ENCODE peak calls at places on chromosomes 5 and 9, in five cellular contexts. S is GM12878, R is HepG2, B is K562, O is H1. Y is an unnamed sample.

GRCh38 chr5:154642499-154643245 is 112.5 kb upstream of the LARP1 start:
- DNase-seq in S (no peak), R (peak; percentile 37), B (peak; percentile 45), O (no peak), Y (peak; percentile 16)

GRCh38 chr5:32132757-32133156 is 41.4 kb downstream of the GOLPH3 start:
- DNase-seq in S (no peak), R (no peak), B (no peak), O (no peak), Y (no peak)

GRCh38 chr5:59698774-59699173 is 194.8 kb downstream of the PDE4D start:
- DNase-seq in S (no peak), R (no peak), B (no peak), O (no peak), Y (no peak)

GRCh38 chr9:22117511-22118388 is 108.6 kb upstream of the CDKN2B start:
- DNase-seq in S (no peak), R (peak; percentile 57), B (no peak), O (peak; percentile 49), Y (no peak)

GRCh38 chr5:60810438-60811085 is 33.5 kb downstream of the ELOVL7 start:
- DNase-seq in S (no peak), R (peak; percentile 61), B (no peak), O (no peak), Y (no peak)

GRCh38 chr5:51657340-51658240 is 274.3 kb downstream of the ISL1 start:
- DNase-seq in S (no peak), R (no peak), B (no peak), O (no peak), Y (no peak)

GRCh38 chr5:59769832-59770231 is 123.7 kb downstream of the PDE4D start:
- DNase-seq in S (no peak), R (no peak), B (no peak), O (no peak), Y (no peak)

GRCh38 chr5:154779105-154779504 is 23.9 kb downstream of the LARP1 start:
- DNase-seq in S (no peak), R (peak; percentile 77), B (no peak), O (no peak), Y (peak; percentile 57)

GRCh38 chr9:27618066-27618465 is 44.8 kb upstream of the C9orf72 start:
- DNase-seq in S (no peak), R (no peak), B (no peak), O (no peak), Y (no peak)

GRCh38 chr9:127136081-127136879 is 13.8 kb upstream of the ANGPTL2 start:
- DNase-seq in S (no peak), R (no peak), B (no peak), O (no peak), Y (no peak)

GRCh38 chr9:15422355-15423327 is at the start of gene SNAPC3:
- DNase-seq in S (peak; percentile 81), R (peak; percentile 88), B (peak; percentile 76), O (peak; percentile 95), Y (peak; percentile 83)

GRCh38 chr9:89814340-89815040 is 209.7 kb downstream of the GADD45G start:
- DNase-seq in S (no peak), R (no peak), B (no peak), O (no peak), Y (no peak)

GRCh38 chr5:151150484-151151262 is 6.9 kb downstream of the ANXA6 start:
- DNase-seq in S (peak; percentile 50), R (no peak), B (no peak), O (no peak), Y (no peak)

GRCh38 chr5:78720234-78720985 is 71.8 kb upstream of the LHFPL2 start:
- DNase-seq in S (no peak), R (no peak), B (no peak), O (no peak), Y (no peak)

DNA sequence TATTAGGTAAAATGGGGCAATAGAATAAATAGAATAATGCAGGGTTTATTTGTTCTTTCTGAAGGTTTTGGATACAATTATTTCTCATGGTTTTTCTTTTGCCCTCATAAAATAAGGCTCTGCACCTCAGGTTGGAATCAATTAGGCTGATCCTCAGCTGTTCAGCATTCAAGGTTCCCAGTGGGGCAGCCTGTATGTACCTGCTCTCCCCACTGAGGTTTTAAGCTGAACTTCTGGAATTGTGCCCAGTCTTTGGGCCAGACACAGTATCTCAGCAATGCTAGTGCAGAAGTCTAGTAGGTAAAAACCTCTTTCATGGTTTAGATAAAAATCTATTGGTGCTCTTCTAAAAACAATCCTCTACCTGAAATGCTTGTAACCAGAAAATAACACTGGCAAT is 98.0 kb downstream of the EDIL3 start:
- DNase-seq in S (no peak), R (no peak), B (no peak), O (no peak), Y (no peak)
- H3K4me1 ChIP-seq in S (no peaks in the 10 kb centered on the region), R (no peaks in the 10 kb centered on the region), B (no peaks in the 10 kb centered on the region), O (peaks cover 4% of the 10 kb centered on the region), Y (peaks cover 8% of the 10 kb centered on the region)

GRCh38 chr5:107565791-107566536 is 104.8 kb downstream of the EFNA5 start:
- DNase-seq in S (no peak), R (no peak), B (no peak), O (no peak), Y (no peak)
- TF ChIP-seq SRF in S (no peak), R (no peak), B (no peak), O (no peak), Y (no peak)

DNA sequence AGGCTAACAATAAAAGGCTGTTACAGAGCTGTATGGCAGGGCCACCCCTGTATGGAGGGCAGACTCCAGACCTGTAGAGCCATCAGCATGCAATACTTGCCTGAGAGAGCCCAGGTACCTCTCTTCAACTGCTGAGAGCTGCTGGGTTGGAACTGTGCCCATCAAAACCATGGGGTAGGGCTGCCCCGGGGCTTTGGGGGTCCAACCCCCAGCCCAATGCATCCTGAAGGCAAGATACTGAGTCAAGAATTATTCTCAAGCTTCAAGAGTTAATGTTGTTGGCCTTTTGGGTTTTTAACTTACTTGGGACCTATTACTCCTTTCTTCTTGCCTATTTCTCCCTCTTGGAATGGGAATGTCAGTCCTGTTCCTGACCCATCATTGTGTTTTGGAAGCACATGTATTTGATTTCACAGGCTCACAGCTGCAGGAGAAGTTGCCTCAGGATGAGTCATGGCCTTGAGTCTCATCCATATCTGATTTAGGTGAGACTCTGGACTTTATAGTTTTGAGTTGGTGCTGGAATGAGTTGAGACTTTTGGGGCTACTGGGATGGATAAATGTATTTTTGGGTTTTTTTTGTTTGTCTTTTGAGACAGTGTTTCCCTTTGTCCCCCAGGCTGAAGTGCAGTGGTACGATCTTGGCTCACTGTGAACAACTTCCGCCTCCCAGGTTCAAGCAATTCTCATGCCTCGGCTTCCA is 21.0 kb upstream of the CDK7 start:
- DNase-seq in S (no peak), R (peak; percentile 81), B (no peak), O (no peak), Y (no peak)
- TF ChIP-seq JUND in S (no peak), R (peak; percentile 40), B (peak; percentile 97), O (no peak), Y (no peak)

GRCh38 chr5:14428302-14429081 is 153.1 kb upstream of the OTULINL start:
- DNase-seq in S (no peak), R (no peak), B (no peak), O (no peak), Y (no peak)

GRCh38 chr5:14425581-14425980 is 156.0 kb upstream of the OTULINL start:
- DNase-seq in S (no peak), R (no peak), B (no peak), O (no peak), Y (no peak)

GRCh38 chr5:14426521-14426920 is 155.1 kb upstream of the OTULINL start:
- DNase-seq in S (no peak), R (no peak), B (no peak), O (no peak), Y (no peak)

GRCh38 chr5:14429614-14430013 is 152.0 kb upstream of the OTULINL start:
- DNase-seq in S (no peak), R (no peak), B (no peak), O (no peak), Y (no peak)

GRCh38 chr5:14429102-14429501 is 152.5 kb upstream of the OTULINL start:
- DNase-seq in S (no peak), R (no peak), B (no peak), O (no peak), Y (no peak)
- H3K4me1 ChIP-seq in S (no peaks in the 10 kb centered on the region), R (no peaks in the 10 kb centered on the region), B (no peaks in the 10 kb centered on the region), O (peaks cover 3% of the 10 kb centered on the region), Y (no peaks in the 10 kb centered on the region)

DNA sequence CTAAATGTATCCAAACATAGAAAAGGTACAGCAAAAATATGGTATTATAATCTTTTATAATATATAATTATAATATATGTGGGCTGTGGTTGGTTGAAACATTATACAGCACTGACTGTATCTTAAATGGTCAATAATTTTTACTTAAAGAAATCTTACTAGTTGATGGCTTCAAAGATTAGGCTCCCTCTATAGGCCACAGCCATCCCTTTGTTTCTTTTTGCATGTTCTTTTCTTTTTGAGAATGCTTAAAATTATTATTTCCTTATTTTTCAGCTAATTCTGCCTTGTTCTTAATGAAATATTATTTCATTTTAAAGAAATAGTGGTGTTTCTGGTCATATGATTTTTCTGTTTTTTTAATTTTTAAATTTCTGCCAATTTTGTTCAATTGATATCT is 128.5 kb downstream of the MAST4 start:
- DNase-seq in S (no peak), R (no peak), B (no peak), O (no peak), Y (no peak)
- TF ChIP-seq SRF in S (no peak), R (no peak), B (no peak), O (no peak), Y (no peak)

GRCh38 chr9:132605387-132605786 is 23.0 kb downstream of the BARHL1 start:
- DNase-seq in S (no peak), R (no peak), B (no peak), O (no peak), Y (no peak)

GRCh38 chr9:132609184-132609583 is 26.8 kb downstream of the BARHL1 start:
- DNase-seq in S (no peak), R (no peak), B (no peak), O (no peak), Y (no peak)

GRCh38 chr9:132610661-132611060 is 28.3 kb downstream of the BARHL1 start:
- DNase-seq in S (no peak), R (no peak), B (no peak), O (no peak), Y (no peak)

GRCh38 chr9:132614324-132614723 is 31.9 kb downstream of the BARHL1 start:
- DNase-seq in S (no peak), R (no peak), B (no peak), O (no peak), Y (no peak)

DNA sequence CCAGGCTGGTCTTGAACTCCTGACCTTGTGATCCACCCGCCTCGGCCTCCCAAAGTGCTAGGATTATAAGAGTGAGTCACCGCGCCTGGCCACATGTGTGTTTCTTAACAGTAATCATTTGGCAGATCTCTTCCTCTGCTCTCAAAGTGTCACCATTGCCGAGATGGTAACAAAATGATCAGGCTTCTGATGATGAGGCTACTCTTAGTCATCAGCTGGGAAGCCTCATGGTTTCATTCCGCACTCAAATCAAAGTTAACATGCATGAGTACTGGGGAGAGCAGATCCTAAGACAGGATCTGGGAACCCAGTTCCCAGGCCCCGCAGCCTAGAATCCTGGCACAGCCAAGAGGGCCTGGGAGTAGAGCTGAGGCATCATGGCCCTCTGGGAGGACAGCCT is 27.4 kb downstream of the BARHL1 start:
- DNase-seq in S (no peak), R (no peak), B (no peak), O (no peak), Y (no peak)
- TF ChIP-seq JUND in S (no peak), R (no peak), B (no peak), O (no peak), Y (no peak)

DNA sequence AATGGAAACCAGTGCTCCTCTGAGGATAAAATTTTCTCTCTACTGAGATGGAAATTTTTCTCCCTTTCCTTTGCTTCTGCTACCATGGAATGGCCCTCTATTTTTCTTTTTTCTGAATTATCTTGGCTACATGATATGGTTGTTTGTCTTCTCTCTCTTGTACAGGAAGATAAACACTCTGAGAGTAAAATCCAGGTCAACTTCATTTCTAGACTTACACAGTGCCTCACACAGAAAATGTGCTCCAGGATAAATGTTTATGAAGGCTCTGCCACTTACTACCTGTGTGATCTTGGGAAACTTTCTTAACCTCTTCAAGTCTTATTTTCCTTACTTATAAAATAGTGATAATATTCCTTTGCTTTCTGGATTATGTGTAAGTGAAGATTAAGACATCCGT is 153.9 kb downstream of the PRELID2 start:
- DNase-seq in S (no peak), R (peak; percentile 3), B (no peak), O (no peak), Y (no peak)
- H3K4me1 ChIP-seq in S (no peaks in the 10 kb centered on the region), R (peaks cover 19% of the 10 kb centered on the region), B (no peaks in the 10 kb centered on the region), O (no peaks in the 10 kb centered on the region), Y (no peaks in the 10 kb centered on the region)

Y was measured in HCT116.